ENCODE peak calls at places on chromosomes 2 and 18, in nine cellular contexts. D is AG10803; B is mesenteric fat pad; R is hippocampal formation; Q is effector memory CD4-positive, alpha-beta T cell; F is GM19239; H is dermis blood vessel endothelial cell; I is lower lobe of right lung; M is D341Med. T is an unnamed sample.
A peak's percentile ranks its signal among the peaks of the same experiment; 100 is the strongest.

GRCh38 chr2:222306393-222307137 is 7.8 kb upstream of the PAX3 start:
- DNase-seq in M (no peak), D (no peak), B (no peak), Q (no peak), R (no peak), F (no peak), I (no peak), H (no peak), T (no peak)

GRCh38 chr2:128752691-128753263 is 434.1 kb upstream of the HS6ST1 start:
- DNase-seq in I (no peak), M (no peak), R (no peak), Q (no peak), B (no peak), F (no peak), D (no peak), H (no peak), T (no peak)

GRCh38 chr2:197954328-197954727 is 149.9 kb downstream of the PLCL1 start:
- DNase-seq in H (no peak), R (no peak), Q (no peak), F (no peak), M (no peak), D (no peak), B (no peak), I (no peak), T (no peak)

GRCh38 chr2:88875749-88876148 is 184.3 kb downstream of the RPIA start:
- DNase-seq in B (no peak), D (no peak), F (no peak), R (no peak), I (no peak), M (no peak), H (no peak), Q (no peak), T (no peak)

GRCh38 chr18:77103181-77103875 is 29.3 kb downstream of the MBP start:
- DNase-seq in D (peak; percentile 58), B (no peak), M (no peak), H (no peak), I (no peak), Q (no peak), R (no peak), F (no peak), T (no peak)

GRCh38 chr2:56784046-56784445 is 600.3 kb downstream of the CCDC85A start:
- DNase-seq in D (no peak), H (no peak), I (no peak), F (no peak), B (no peak), R (no peak), Q (no peak), M (no peak), T (no peak)

GRCh38 chr2:1183300-1183699 is 230.0 kb upstream of the TPO start:
- DNase-seq in D (no peak), I (no peak), B (no peak), F (no peak), M (no peak), Q (no peak), R (no peak), H (no peak), T (no peak)

GRCh38 chr2:127362971-127363370 is 24.8 kb downstream of the MAP3K2 start:
- DNase-seq in R (no peak), H (no peak), Q (no peak), D (peak; percentile 56), M (no peak), B (no peak), F (no peak), I (no peak), T (no peak)

GRCh38 chr2:205580591-205580990 is 101.7 kb upstream of the NRP2 start:
- DNase-seq in I (no peak), F (no peak), H (no peak), Q (no peak), R (no peak), B (no peak), D (peak; percentile 58), M (no peak), T (no peak)

GRCh38 chr2:65856928-65857327 is 424.5 kb upstream of the SPRED2 start:
- DNase-seq in F (no peak), H (no peak), Q (no peak), M (no peak), D (no peak), R (no peak), I (no peak), B (no peak), T (no peak)